ENCODE peak calls at places on chromosomes 1 and 21, in ten cellular contexts. One of them, this sample, is unnamed.

GRCh38 chr1:7583291-7584096 is 187.6 kb upstream of the VAMP3 start:
- DNase-seq in HTR-8/SVneo: no peak
- DNase-seq in NCI-H748 treated with DMSO at 0.1 percent for 48 hours: no peak
- DNase-seq in stimulated activated CD8-positive, alpha-beta memory T cell treated with anti-CD3 and anti-CD28 coated beads, Interleukin-4, amount 100 ng/mL, for 24 hours: no peak
- DNase-seq in activated naive CD8-positive, alpha-beta T cell treated with anti-CD3 and anti-CD28 coated beads, Interleukin-2, amount 50 U/mL, for 16 hours: no peak
- DNase-seq in cardiac fibroblast: no peak
- DNase-seq in NCI-H460: no peak
- DNase-seq in cardiac muscle cell: no peak
- DNase-seq in substantia nigra: no peak
- DNase-seq in osteocyte: no peak
- DNase-seq in this sample: no peak

GRCh38 chr1:220513834-220514233 is 14.1 kb upstream of the MARK1 start:
- DNase-seq in HTR-8/SVneo: no peak
- DNase-seq in NCI-H748 treated with DMSO at 0.1 percent for 48 hours: no peak
- DNase-seq in stimulated activated CD8-positive, alpha-beta memory T cell treated with anti-CD3 and anti-CD28 coated beads, Interleukin-4, amount 100 ng/mL, for 24 hours: no peak
- DNase-seq in activated naive CD8-positive, alpha-beta T cell treated with anti-CD3 and anti-CD28 coated beads, Interleukin-2, amount 50 U/mL, for 16 hours: no peak
- DNase-seq in cardiac fibroblast: no peak
- DNase-seq in NCI-H460: no peak
- DNase-seq in cardiac muscle cell: no peak
- DNase-seq in substantia nigra: no peak
- DNase-seq in osteocyte: no peak
- DNase-seq in this sample: no peak

GRCh38 chr1:232017057-232017456 is 390.5 kb downstream of the DISC1 start:
- DNase-seq in HTR-8/SVneo: no peak
- DNase-seq in NCI-H748 treated with DMSO at 0.1 percent for 48 hours: no peak
- DNase-seq in stimulated activated CD8-positive, alpha-beta memory T cell treated with anti-CD3 and anti-CD28 coated beads, Interleukin-4, amount 100 ng/mL, for 24 hours: no peak
- DNase-seq in activated naive CD8-positive, alpha-beta T cell treated with anti-CD3 and anti-CD28 coated beads, Interleukin-2, amount 50 U/mL, for 16 hours: no peak
- DNase-seq in cardiac fibroblast: no peak
- DNase-seq in NCI-H460: no peak
- DNase-seq in cardiac muscle cell: no peak
- DNase-seq in substantia nigra: no peak
- DNase-seq in osteocyte: no peak
- DNase-seq in this sample: no peak

GRCh38 chr1:22542886-22543285 is 20.4 kb upstream of the EPHA8 start:
- DNase-seq in HTR-8/SVneo: no peak
- DNase-seq in NCI-H748 treated with DMSO at 0.1 percent for 48 hours: no peak
- DNase-seq in stimulated activated CD8-positive, alpha-beta memory T cell treated with anti-CD3 and anti-CD28 coated beads, Interleukin-4, amount 100 ng/mL, for 24 hours: no peak
- DNase-seq in activated naive CD8-positive, alpha-beta T cell treated with anti-CD3 and anti-CD28 coated beads, Interleukin-2, amount 50 U/mL, for 16 hours: no peak
- DNase-seq in cardiac fibroblast: no peak
- DNase-seq in NCI-H460: no peak
- DNase-seq in cardiac muscle cell: no peak
- DNase-seq in substantia nigra: no peak
- DNase-seq in osteocyte: no peak
- DNase-seq in this sample: no peak

GRCh38 chr21:33760641-33761103 is 118.4 kb downstream of the ITSN1 start:
- DNase-seq in HTR-8/SVneo: no peak
- DNase-seq in NCI-H748 treated with DMSO at 0.1 percent for 48 hours: no peak
- DNase-seq in stimulated activated CD8-positive, alpha-beta memory T cell treated with anti-CD3 and anti-CD28 coated beads, Interleukin-4, amount 100 ng/mL, for 24 hours: no peak
- DNase-seq in activated naive CD8-positive, alpha-beta T cell treated with anti-CD3 and anti-CD28 coated beads, Interleukin-2, amount 50 U/mL, for 16 hours: no peak
- DNase-seq in cardiac fibroblast: peak
- DNase-seq in NCI-H460: no peak
- DNase-seq in cardiac muscle cell: peak
- DNase-seq in substantia nigra: no peak
- DNase-seq in osteocyte: no peak
- DNase-seq in this sample: no peak

GRCh38 chr1:16718908-16719533 is 21.3 kb upstream of the RNU1-4 start:
- DNase-seq in HTR-8/SVneo: no peak
- DNase-seq in NCI-H748 treated with DMSO at 0.1 percent for 48 hours: no peak
- DNase-seq in stimulated activated CD8-positive, alpha-beta memory T cell treated with anti-CD3 and anti-CD28 coated beads, Interleukin-4, amount 100 ng/mL, for 24 hours: no peak
- DNase-seq in activated naive CD8-positive, alpha-beta T cell treated with anti-CD3 and anti-CD28 coated beads, Interleukin-2, amount 50 U/mL, for 16 hours: no peak
- DNase-seq in cardiac fibroblast: no peak
- DNase-seq in NCI-H460: no peak
- DNase-seq in cardiac muscle cell: no peak
- DNase-seq in substantia nigra: no peak
- DNase-seq in osteocyte: no peak
- DNase-seq in this sample: no peak

GRCh38 chr1:77605246-77606026 is 77.0 kb downstream of the ZZZ3 start:
- DNase-seq in HTR-8/SVneo: no peak
- DNase-seq in NCI-H748 treated with DMSO at 0.1 percent for 48 hours: no peak
- DNase-seq in stimulated activated CD8-positive, alpha-beta memory T cell treated with anti-CD3 and anti-CD28 coated beads, Interleukin-4, amount 100 ng/mL, for 24 hours: no peak
- DNase-seq in activated naive CD8-positive, alpha-beta T cell treated with anti-CD3 and anti-CD28 coated beads, Interleukin-2, amount 50 U/mL, for 16 hours: no peak
- DNase-seq in cardiac fibroblast: peak
- DNase-seq in NCI-H460: no peak
- DNase-seq in cardiac muscle cell: peak
- DNase-seq in substantia nigra: peak
- DNase-seq in osteocyte: no peak
- DNase-seq in this sample: peak

GRCh38 chr21:45502600-45502999 is 39.6 kb downstream of the SLC19A1 start:
- DNase-seq in HTR-8/SVneo: no peak
- DNase-seq in NCI-H748 treated with DMSO at 0.1 percent for 48 hours: no peak
- DNase-seq in stimulated activated CD8-positive, alpha-beta memory T cell treated with anti-CD3 and anti-CD28 coated beads, Interleukin-4, amount 100 ng/mL, for 24 hours: no peak
- DNase-seq in activated naive CD8-positive, alpha-beta T cell treated with anti-CD3 and anti-CD28 coated beads, Interleukin-2, amount 50 U/mL, for 16 hours: no peak
- DNase-seq in cardiac fibroblast: no peak
- DNase-seq in NCI-H460: no peak
- DNase-seq in cardiac muscle cell: no peak
- DNase-seq in substantia nigra: no peak
- DNase-seq in osteocyte: no peak
- DNase-seq in this sample: no peak

GRCh38 chr1:198018529-198018928 is 101.4 kb downstream of the LHX9 start:
- DNase-seq in HTR-8/SVneo: peak
- DNase-seq in NCI-H748 treated with DMSO at 0.1 percent for 48 hours: no peak
- DNase-seq in stimulated activated CD8-positive, alpha-beta memory T cell treated with anti-CD3 and anti-CD28 coated beads, Interleukin-4, amount 100 ng/mL, for 24 hours: no peak
- DNase-seq in activated naive CD8-positive, alpha-beta T cell treated with anti-CD3 and anti-CD28 coated beads, Interleukin-2, amount 50 U/mL, for 16 hours: no peak
- DNase-seq in cardiac fibroblast: peak
- DNase-seq in NCI-H460: peak
- DNase-seq in cardiac muscle cell: peak
- DNase-seq in substantia nigra: no peak
- DNase-seq in osteocyte: no peak
- DNase-seq in this sample: no peak

GRCh38 chr1:111938123-111938522 is 51.3 kb downstream of the KCND3 start:
- DNase-seq in HTR-8/SVneo: no peak
- DNase-seq in NCI-H748 treated with DMSO at 0.1 percent for 48 hours: no peak
- DNase-seq in stimulated activated CD8-positive, alpha-beta memory T cell treated with anti-CD3 and anti-CD28 coated beads, Interleukin-4, amount 100 ng/mL, for 24 hours: no peak
- DNase-seq in activated naive CD8-positive, alpha-beta T cell treated with anti-CD3 and anti-CD28 coated beads, Interleukin-2, amount 50 U/mL, for 16 hours: no peak
- DNase-seq in cardiac fibroblast: no peak
- DNase-seq in NCI-H460: no peak
- DNase-seq in cardiac muscle cell: no peak
- DNase-seq in substantia nigra: no peak
- DNase-seq in osteocyte: no peak
- DNase-seq in this sample: no peak

GRCh38 chr1:12284486-12284885 is 54.7 kb downstream of the VPS13D start:
- DNase-seq in HTR-8/SVneo: no peak
- DNase-seq in NCI-H748 treated with DMSO at 0.1 percent for 48 hours: no peak
- DNase-seq in stimulated activated CD8-positive, alpha-beta memory T cell treated with anti-CD3 and anti-CD28 coated beads, Interleukin-4, amount 100 ng/mL, for 24 hours: no peak
- DNase-seq in activated naive CD8-positive, alpha-beta T cell treated with anti-CD3 and anti-CD28 coated beads, Interleukin-2, amount 50 U/mL, for 16 hours: no peak
- DNase-seq in cardiac fibroblast: no peak
- DNase-seq in NCI-H460: no peak
- DNase-seq in cardiac muscle cell: no peak
- DNase-seq in substantia nigra: no peak
- DNase-seq in osteocyte: no peak
- DNase-seq in this sample: no peak

GRCh38 chr1:1092890-1093609 is 18.9 kb upstream of the RNF223 start:
- DNase-seq in HTR-8/SVneo: no peak
- DNase-seq in NCI-H748 treated with DMSO at 0.1 percent for 48 hours: no peak
- DNase-seq in stimulated activated CD8-positive, alpha-beta memory T cell treated with anti-CD3 and anti-CD28 coated beads, Interleukin-4, amount 100 ng/mL, for 24 hours: no peak
- DNase-seq in activated naive CD8-positive, alpha-beta T cell treated with anti-CD3 and anti-CD28 coated beads, Interleukin-2, amount 50 U/mL, for 16 hours: no peak
- DNase-seq in cardiac fibroblast: no peak
- DNase-seq in NCI-H460: no peak
- DNase-seq in cardiac muscle cell: no peak
- DNase-seq in substantia nigra: no peak
- DNase-seq in osteocyte: peak
- DNase-seq in this sample: no peak

GRCh38 chr21:43717166-43717853 is 1.6 kb upstream of the PDXK start:
- DNase-seq in HTR-8/SVneo: no peak
- DNase-seq in NCI-H748 treated with DMSO at 0.1 percent for 48 hours: no peak
- DNase-seq in stimulated activated CD8-positive, alpha-beta memory T cell treated with anti-CD3 and anti-CD28 coated beads, Interleukin-4, amount 100 ng/mL, for 24 hours: no peak
- DNase-seq in activated naive CD8-positive, alpha-beta T cell treated with anti-CD3 and anti-CD28 coated beads, Interleukin-2, amount 50 U/mL, for 16 hours: no peak
- DNase-seq in cardiac fibroblast: no peak
- DNase-seq in NCI-H460: no peak
- DNase-seq in cardiac muscle cell: no peak
- DNase-seq in substantia nigra: no peak
- DNase-seq in osteocyte: no peak
- DNase-seq in this sample: no peak

GRCh38 chr1:43766818-43767525 is 59.6 kb downstream of the ST3GAL3 start:
- DNase-seq in HTR-8/SVneo: no peak
- DNase-seq in NCI-H748 treated with DMSO at 0.1 percent for 48 hours: no peak
- DNase-seq in stimulated activated CD8-positive, alpha-beta memory T cell treated with anti-CD3 and anti-CD28 coated beads, Interleukin-4, amount 100 ng/mL, for 24 hours: no peak
- DNase-seq in activated naive CD8-positive, alpha-beta T cell treated with anti-CD3 and anti-CD28 coated beads, Interleukin-2, amount 50 U/mL, for 16 hours: no peak
- DNase-seq in cardiac fibroblast: no peak
- DNase-seq in NCI-H460: no peak
- DNase-seq in cardiac muscle cell: no peak
- DNase-seq in substantia nigra: no peak
- DNase-seq in osteocyte: no peak
- DNase-seq in this sample: no peak

GRCh38 chr1:56436912-56437403 is 142.4 kb downstream of the PLPP3 start:
- DNase-seq in HTR-8/SVneo: no peak
- DNase-seq in NCI-H748 treated with DMSO at 0.1 percent for 48 hours: no peak
- DNase-seq in stimulated activated CD8-positive, alpha-beta memory T cell treated with anti-CD3 and anti-CD28 coated beads, Interleukin-4, amount 100 ng/mL, for 24 hours: no peak
- DNase-seq in activated naive CD8-positive, alpha-beta T cell treated with anti-CD3 and anti-CD28 coated beads, Interleukin-2, amount 50 U/mL, for 16 hours: no peak
- DNase-seq in cardiac fibroblast: no peak
- DNase-seq in NCI-H460: no peak
- DNase-seq in cardiac muscle cell: no peak
- DNase-seq in substantia nigra: peak
- DNase-seq in osteocyte: no peak
- DNase-seq in this sample: no peak

GRCh38 chr1:4770713-4771112 is 116.3 kb downstream of the AJAP1 start:
- DNase-seq in HTR-8/SVneo: no peak
- DNase-seq in NCI-H748 treated with DMSO at 0.1 percent for 48 hours: no peak
- DNase-seq in stimulated activated CD8-positive, alpha-beta memory T cell treated with anti-CD3 and anti-CD28 coated beads, Interleukin-4, amount 100 ng/mL, for 24 hours: no peak
- DNase-seq in activated naive CD8-positive, alpha-beta T cell treated with anti-CD3 and anti-CD28 coated beads, Interleukin-2, amount 50 U/mL, for 16 hours: no peak
- DNase-seq in cardiac fibroblast: no peak
- DNase-seq in NCI-H460: no peak
- DNase-seq in cardiac muscle cell: no peak
- DNase-seq in substantia nigra: no peak
- DNase-seq in osteocyte: no peak
- DNase-seq in this sample: no peak

GRCh38 chr1:4787551-4787950 is 133.1 kb downstream of the AJAP1 start:
- DNase-seq in HTR-8/SVneo: no peak
- DNase-seq in NCI-H748 treated with DMSO at 0.1 percent for 48 hours: no peak
- DNase-seq in stimulated activated CD8-positive, alpha-beta memory T cell treated with anti-CD3 and anti-CD28 coated beads, Interleukin-4, amount 100 ng/mL, for 24 hours: no peak
- DNase-seq in activated naive CD8-positive, alpha-beta T cell treated with anti-CD3 and anti-CD28 coated beads, Interleukin-2, amount 50 U/mL, for 16 hours: no peak
- DNase-seq in cardiac fibroblast: no peak
- DNase-seq in NCI-H460: no peak
- DNase-seq in cardiac muscle cell: no peak
- DNase-seq in substantia nigra: no peak
- DNase-seq in osteocyte: no peak
- DNase-seq in this sample: no peak

GRCh38 chr1:12144236-12144635 is 22.6 kb upstream of the TNFRSF1B start:
- DNase-seq in HTR-8/SVneo: no peak
- DNase-seq in NCI-H748 treated with DMSO at 0.1 percent for 48 hours: no peak
- DNase-seq in stimulated activated CD8-positive, alpha-beta memory T cell treated with anti-CD3 and anti-CD28 coated beads, Interleukin-4, amount 100 ng/mL, for 24 hours: no peak
- DNase-seq in activated naive CD8-positive, alpha-beta T cell treated with anti-CD3 and anti-CD28 coated beads, Interleukin-2, amount 50 U/mL, for 16 hours: no peak
- DNase-seq in cardiac fibroblast: no peak
- DNase-seq in NCI-H460: no peak
- DNase-seq in cardiac muscle cell: no peak
- DNase-seq in substantia nigra: no peak
- DNase-seq in osteocyte: no peak
- DNase-seq in this sample: no peak